ENCODE peak calls at places on chromosomes 16 and 17, in ten cellular contexts. W, T, Q, O, Z, J, F, E, K and Y are unnamed samples.

GRCh38 chr17:30969989-30970680 is 704 bp upstream of the RNF135 start:
- DNase-seq in W (peak), T (no peak), Q (peak), O (no peak), Z (no peak), J (peak), F (no peak), E (peak), K (no peak), Y (no peak)

GRCh38 chr17:79721993-79722671 is 8.6 kb upstream of the ENPP7 start:
- DNase-seq in W (no peak), T (no peak), Q (no peak), O (peak), Z (no peak), J (no peak), F (no peak), E (peak), K (no peak), Y (no peak)

GRCh38 chr17:58337126-58337599 is 8.6 kb upstream of the TSPOAP1 start:
- DNase-seq in W (no peak), T (no peak), Q (no peak), O (no peak), Z (no peak), J (peak), F (peak), E (no peak), K (no peak), Y (no peak)

GRCh38 chr17:65027305-65027704 is 29.2 kb downstream of the GNA13 start:
- DNase-seq in W (peak), T (peak), Q (no peak), O (peak), Z (no peak), J (no peak), F (peak), E (peak), K (no peak), Y (peak)

GRCh38 chr17:56595831-56596740 is 2.6 kb downstream of the NOG start:
- DNase-seq in W (no peak), T (no peak), Q (peak), O (no peak), Z (no peak), J (no peak), F (no peak), E (peak), K (peak), Y (no peak)

GRCh38 chr17:80637286-80637703 is 92.7 kb downstream of the RPTOR start:
- DNase-seq in W (no peak), T (no peak), Q (no peak), O (no peak), Z (no peak), J (no peak), F (no peak), E (no peak), K (no peak), Y (no peak)

GRCh38 chr16:72921106-72921505 is 126.8 kb downstream of the ZFHX3 start:
- DNase-seq in W (no peak), T (no peak), Q (no peak), O (no peak), Z (no peak), J (no peak), F (no peak), E (no peak), K (no peak), Y (no peak)

GRCh38 chr16:997440-998051 is 16.0 kb downstream of the SOX8 start:
- DNase-seq in W (peak), T (peak), Q (peak), O (peak), Z (peak), J (peak), F (peak), E (no peak), K (no peak), Y (no peak)

GRCh38 chr16:2475413-2476344 is 752 bp downstream of the TBC1D24 start:
- DNase-seq in W (no peak), T (no peak), Q (peak), O (no peak), Z (no peak), J (peak), F (no peak), E (no peak), K (no peak), Y (no peak)

GRCh38 chr17:58365980-58366595 is 14.1 kb upstream of the SUPT4H1 start:
- DNase-seq in W (no peak), T (no peak), Q (peak), O (no peak), Z (no peak), J (no peak), F (no peak), E (no peak), K (no peak), Y (no peak)

GRCh38 chr17:44069974-44070454 is 521 bp upstream of the G6PC3 start:
- DNase-seq in W (no peak), T (no peak), Q (no peak), O (peak), Z (no peak), J (no peak), F (no peak), E (no peak), K (no peak), Y (no peak)

GRCh38 chr17:7443499-7444485 is 1.1 kb upstream of the CHRNB1 start:
- DNase-seq in W (peak), T (no peak), Q (no peak), O (peak), Z (no peak), J (no peak), F (no peak), E (no peak), K (no peak), Y (no peak)

GRCh38 chr17:67608691-67609090 is 109.0 kb upstream of the NOL11 start:
- DNase-seq in W (peak), T (no peak), Q (no peak), O (peak), Z (no peak), J (no peak), F (no peak), E (no peak), K (no peak), Y (no peak)

GRCh38 chr16:21626659-21627277 is 25.6 kb downstream of the IGSF6 start:
- DNase-seq in W (peak), T (no peak), Q (peak), O (peak), Z (no peak), J (no peak), F (peak), E (no peak), K (no peak), Y (peak)

GRCh38 chr17:53516643-53517042 is 306.1 kb upstream of the KIF2B start:
- DNase-seq in W (peak), T (no peak), Q (peak), O (peak), Z (no peak), J (no peak), F (no peak), E (peak), K (no peak), Y (no peak)

GRCh38 chr17:2177235-2177811 is 122.4 kb downstream of the HIC1 start:
- DNase-seq in W (peak), T (no peak), Q (no peak), O (peak), Z (no peak), J (no peak), F (no peak), E (no peak), K (no peak), Y (no peak)

GRCh38 chr17:14803781-14804180 is 461.3 kb downstream of the PMP22 start:
- DNase-seq in W (peak), T (no peak), Q (no peak), O (peak), Z (no peak), J (no peak), F (no peak), E (no peak), K (no peak), Y (no peak)

GRCh38 chr17:50165466-50165865 is 339 bp upstream of the SGCA start:
- DNase-seq in W (no peak), T (no peak), Q (no peak), O (no peak), Z (no peak), J (no peak), F (no peak), E (no peak), K (no peak), Y (no peak)
- H3K4me3 ChIP-seq in W (no peak), T (no peak), Q (no peak), O (no peak), Z (no peak), J (no peak), F (no peak), E (no peak), K (no peak), Y (no peak)

DNA sequence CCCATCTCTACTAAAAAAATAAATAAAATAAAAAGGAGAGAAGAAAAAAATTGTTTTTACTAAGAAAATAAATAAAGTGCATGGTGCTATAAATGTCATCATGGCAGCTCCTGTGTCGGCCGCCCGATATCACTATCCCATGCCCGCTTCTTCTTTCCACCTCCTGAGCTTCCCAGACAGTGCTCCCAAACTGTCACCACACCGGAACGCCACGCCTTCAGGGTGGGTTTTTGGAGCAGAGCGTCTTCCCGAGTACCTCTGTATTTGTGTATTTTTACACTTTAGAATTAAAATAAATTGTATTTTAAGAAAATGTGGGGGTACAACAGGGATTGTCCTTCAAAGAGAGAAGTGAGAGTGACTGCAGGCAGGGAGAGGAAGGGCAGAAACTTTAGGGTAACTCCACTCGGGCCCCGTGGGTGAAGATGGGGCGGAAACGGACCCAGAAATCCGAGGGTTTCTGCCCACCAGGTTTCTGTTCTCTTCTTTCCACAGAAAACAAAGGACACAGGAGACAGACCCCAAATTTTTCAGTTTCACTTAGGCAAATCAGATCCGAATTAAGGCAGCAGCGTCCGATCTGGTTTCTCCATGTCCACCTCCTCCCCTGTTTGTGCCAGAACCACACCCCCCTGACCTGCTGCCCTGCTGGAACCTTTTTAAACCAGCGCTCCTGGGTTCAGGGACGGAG is 3.6 kb upstream of the ITGAX start:
- DNase-seq in W (no peak), T (no peak), Q (no peak), O (no peak), Z (no peak), J (no peak), F (no peak), E (no peak), K (no peak), Y (no peak)
- H3K4me3 ChIP-seq in W (no peak), T (no peak), Q (no peak), O (no peak), Z (no peak), J (no peak), F (no peak), E (no peak), K (peak), Y (no peak)

GRCh38 chr17:75271233-75271954 is 363 bp upstream of the MIF4GD start:
- DNase-seq in W (peak), T (no peak), Q (peak), O (peak), Z (peak), J (peak), F (peak), E (peak), K (peak), Y (no peak)
- H3K4me3 ChIP-seq in W (peak), T (peak), Q (peak), O (peak), Z (peak), J (peak), F (peak), E (peak), K (peak), Y (peak)

GRCh38 chr16:12158428-12158827 is 181.9 kb downstream of the SNX29 start:
- DNase-seq in W (peak), T (no peak), Q (no peak), O (peak), Z (no peak), J (no peak), F (no peak), E (no peak), K (no peak), Y (peak)
- H3K4me3 ChIP-seq in W (no peak), T (no peak), Q (no peak), O (no peak), Z (no peak), J (no peak), F (no peak), E (no peak), K (no peak), Y (no peak)

DNA sequence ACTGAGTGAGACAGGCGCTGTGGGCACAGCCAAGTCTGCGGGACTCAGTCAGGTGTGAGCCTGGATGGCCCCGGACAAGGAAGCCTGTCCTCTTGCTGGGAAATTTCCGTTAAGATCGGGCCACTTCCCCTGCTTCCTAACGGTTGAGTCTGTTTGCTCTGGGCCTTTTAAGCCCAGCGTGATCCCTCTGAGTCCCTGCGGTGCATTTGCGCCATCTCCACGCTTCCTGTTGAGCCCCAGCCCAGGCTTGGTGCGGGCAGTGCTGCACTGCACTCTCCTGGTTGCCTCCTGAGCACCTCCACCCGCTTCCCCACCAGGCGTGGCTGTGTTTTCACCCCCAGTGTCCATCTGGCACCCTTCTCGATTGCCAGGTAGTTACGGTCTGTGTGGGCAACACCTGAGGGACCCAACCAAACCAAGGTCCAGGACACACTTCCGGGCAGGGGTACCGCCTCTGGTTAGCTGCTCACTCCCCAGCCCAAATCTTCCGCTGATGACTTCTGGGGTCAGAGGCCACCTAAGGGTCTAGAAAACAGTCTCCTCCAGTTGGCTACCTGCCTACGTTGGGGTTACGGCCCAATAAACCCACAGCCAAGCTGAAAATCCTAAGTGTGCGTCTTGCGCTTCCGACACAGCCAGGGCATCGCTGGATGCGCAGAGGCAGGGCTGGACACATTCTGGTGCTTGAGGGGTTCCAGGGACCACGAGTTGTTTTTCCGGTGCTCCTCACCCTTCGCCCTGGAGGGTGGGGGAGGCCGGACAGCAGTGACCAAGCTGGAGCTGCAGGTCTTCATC is 1.4 kb upstream of the SLC25A10 start:
- DNase-seq in W (no peak), T (no peak), Q (peak), O (peak), Z (no peak), J (peak), F (no peak), E (no peak), K (no peak), Y (no peak)
- H3K4me3 ChIP-seq in W (no peak), T (peak), Q (peak), O (no peak), Z (no peak), J (no peak), F (peak), E (no peak), K (peak), Y (peak)

GRCh38 chr17:72022328-72022727 is 98.5 kb upstream of the SOX9 start:
- DNase-seq in W (no peak), T (no peak), Q (no peak), O (no peak), Z (no peak), J (no peak), F (no peak), E (no peak), K (no peak), Y (no peak)

GRCh38 chr17:72025113-72025512 is 95.7 kb upstream of the SOX9 start:
- DNase-seq in W (no peak), T (no peak), Q (no peak), O (no peak), Z (no peak), J (no peak), F (no peak), E (no peak), K (no peak), Y (no peak)

GRCh38 chr17:72030067-72030899 is 90.5 kb upstream of the SOX9 start:
- DNase-seq in W (peak), T (peak), Q (peak), O (peak), Z (peak), J (peak), F (peak), E (no peak), K (peak), Y (no peak)

GRCh38 chr17:72021417-72022041 is 99.3 kb upstream of the SOX9 start:
- DNase-seq in W (no peak), T (no peak), Q (no peak), O (no peak), Z (no peak), J (no peak), F (no peak), E (no peak), K (no peak), Y (no peak)

GRCh38 chr17:72024457-72024856 is 96.4 kb upstream of the SOX9 start:
- DNase-seq in W (no peak), T (no peak), Q (no peak), O (no peak), Z (no peak), J (no peak), F (no peak), E (no peak), K (no peak), Y (no peak)
- H3K4me3 ChIP-seq in W (no peak), T (no peak), Q (no peak), O (no peak), Z (no peak), J (no peak), F (no peak), E (no peak), K (no peak), Y (no peak)